ENCODE peak calls at places on chromosomes 13 and 19, in five cellular contexts. One of them, this sample, is unnamed.

GRCh38 chr13:75417006-75417384 is 65.0 kb downstream of the TBC1D4 start:
- DNase-seq in breast epithelium: no peak
- DNase-seq in Peyer's patch: no peak
- DNase-seq in tibial nerve: no peak
- DNase-seq in H54: peak
- DNase-seq in this sample: no peak

GRCh38 chr13:112208656-112209055 is 141.7 kb downstream of the SOX1 start:
- DNase-seq in Peyer's patch: no peak
- DNase-seq in tibial nerve: no peak
- DNase-seq in breast epithelium: no peak
- DNase-seq in H54: no peak
- DNase-seq in this sample: no peak

GRCh38 chr19:14072535-14073231 is at the start of gene MISP3:
- DNase-seq in breast epithelium: no peak
- DNase-seq in Peyer's patch: peak
- DNase-seq in H54: no peak
- DNase-seq in tibial nerve: no peak
- DNase-seq in this sample: peak

GRCh38 chr19:56955637-56956216 is 115.2 kb upstream of the PEG3 start:
- DNase-seq in breast epithelium: no peak
- DNase-seq in tibial nerve: no peak
- DNase-seq in H54: no peak
- DNase-seq in Peyer's patch: no peak
- DNase-seq in this sample: no peak

GRCh38 chr13:59480398-59480797 is 683.3 kb downstream of the DIAPH3 start:
- DNase-seq in H54: no peak
- DNase-seq in Peyer's patch: no peak
- DNase-seq in tibial nerve: no peak
- DNase-seq in breast epithelium: no peak
- DNase-seq in this sample: no peak

GRCh38 chr19:7874080-7874856 is at the start of gene PRR36:
- DNase-seq in breast epithelium: peak
- DNase-seq in H54: no peak
- DNase-seq in tibial nerve: no peak
- DNase-seq in Peyer's patch: no peak
- DNase-seq in this sample: no peak

GRCh38 chr13:112651750-112652511 is 37.9 kb upstream of the ATP11A start:
- DNase-seq in Peyer's patch: no peak
- DNase-seq in breast epithelium: peak
- DNase-seq in H54: no peak
- DNase-seq in tibial nerve: no peak
- DNase-seq in this sample: peak

GRCh38 chr19:19595171-19595701 is 23.3 kb downstream of the PBX4 start:
- DNase-seq in H54: no peak
- DNase-seq in Peyer's patch: peak
- DNase-seq in tibial nerve: peak
- DNase-seq in breast epithelium: no peak
- DNase-seq in this sample: no peak

GRCh38 chr13:28138012-28138755 is at the start of gene PAN3:
- DNase-seq in breast epithelium: peak
- DNase-seq in Peyer's patch: peak
- DNase-seq in tibial nerve: peak
- DNase-seq in H54: peak
- DNase-seq in this sample: peak

GRCh38 chr13:30908416-30908980 is 2.4 kb downstream of the MEDAG start:
- DNase-seq in breast epithelium: no peak
- DNase-seq in H54: no peak
- DNase-seq in Peyer's patch: no peak
- DNase-seq in tibial nerve: peak
- DNase-seq in this sample: no peak

GRCh38 chr13:30904043-30904442 is 2.0 kb upstream of the MEDAG start:
- DNase-seq in breast epithelium: no peak
- DNase-seq in H54: no peak
- DNase-seq in Peyer's patch: no peak
- DNase-seq in tibial nerve: no peak
- DNase-seq in this sample: no peak

GRCh38 chr13:30906411-30906990 is 430 bp downstream of the MEDAG start:
- DNase-seq in tibial nerve: no peak
- DNase-seq in H54: no peak
- DNase-seq in breast epithelium: no peak
- DNase-seq in Peyer's patch: no peak
- DNase-seq in this sample: no peak

GRCh38 chr13:30907167-30907761 is 1.2 kb downstream of the MEDAG start:
- DNase-seq in breast epithelium: no peak
- DNase-seq in Peyer's patch: no peak
- DNase-seq in H54: no peak
- DNase-seq in tibial nerve: no peak
- DNase-seq in this sample: no peak

DNA sequence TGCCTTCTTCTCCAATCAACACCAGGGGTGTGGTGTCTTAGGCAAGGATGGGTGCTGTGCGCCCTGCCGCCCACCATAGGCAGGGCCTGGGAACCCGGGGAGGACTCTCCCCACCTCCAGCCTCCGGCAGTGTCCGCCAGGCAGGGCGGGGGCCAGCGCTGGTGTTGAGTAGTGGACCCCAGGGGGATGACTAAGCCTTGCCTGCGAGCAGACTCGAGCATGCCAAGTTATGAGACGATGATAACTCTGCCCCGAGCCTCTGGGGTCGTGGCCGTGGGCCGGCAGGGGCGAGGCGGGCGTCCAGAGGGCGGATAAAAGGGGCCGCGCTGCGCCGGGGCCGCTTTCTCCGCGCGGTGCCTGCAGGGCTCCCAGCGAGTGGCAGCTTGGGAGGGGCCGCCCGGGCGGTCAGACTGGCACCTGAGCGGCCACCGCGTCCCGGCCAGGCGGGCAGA is at the start of gene MEDAG:
- DNase-seq in H54: no peak
- DNase-seq in breast epithelium: no peak
- DNase-seq in tibial nerve: peak
- DNase-seq in Peyer's patch: peak
- DNase-seq in this sample: no peak
- TF ChIP-seq POLR2A in H54: no peak
- TF ChIP-seq POLR2A in breast epithelium: no peak
- TF ChIP-seq POLR2A in tibial nerve: peak
- TF ChIP-seq POLR2A in Peyer's patch: no peak
- TF ChIP-seq POLR2A in this sample: no peak

GRCh38 chr19:18340990-18341868 is 831 bp downstream of the PGPEP1 start:
- DNase-seq in Peyer's patch: peak
- DNase-seq in H54: peak
- DNase-seq in tibial nerve: peak
- DNase-seq in breast epithelium: peak
- DNase-seq in this sample: peak
- TF ChIP-seq POLR2A in Peyer's patch: peak
- TF ChIP-seq POLR2A in H54: no peak
- TF ChIP-seq POLR2A in tibial nerve: peak
- TF ChIP-seq POLR2A in breast epithelium: no peak
- TF ChIP-seq POLR2A in this sample: no peak

GRCh38 chr19:824885-825284 is 2.8 kb upstream of the AZU1 start:
- DNase-seq in Peyer's patch: no peak
- DNase-seq in H54: no peak
- DNase-seq in breast epithelium: no peak
- DNase-seq in tibial nerve: no peak
- DNase-seq in this sample: no peak

GRCh38 chr19:829129-829758 is 1.6 kb downstream of the AZU1 start:
- DNase-seq in Peyer's patch: no peak
- DNase-seq in tibial nerve: no peak
- DNase-seq in H54: no peak
- DNase-seq in breast epithelium: no peak
- DNase-seq in this sample: no peak

GRCh38 chr19:827314-827709 is 325 bp upstream of the AZU1 start:
- DNase-seq in Peyer's patch: no peak
- DNase-seq in tibial nerve: no peak
- DNase-seq in breast epithelium: no peak
- DNase-seq in H54: no peak
- DNase-seq in this sample: no peak

GRCh38 chr19:825897-826640 is 1.6 kb upstream of the AZU1 start:
- DNase-seq in tibial nerve: no peak
- DNase-seq in Peyer's patch: no peak
- DNase-seq in breast epithelium: no peak
- DNase-seq in H54: no peak
- DNase-seq in this sample: no peak

GRCh38 chr19:827710-828321 is at the start of gene AZU1:
- DNase-seq in Peyer's patch: no peak
- DNase-seq in H54: no peak
- DNase-seq in tibial nerve: no peak
- DNase-seq in breast epithelium: no peak
- DNase-seq in this sample: no peak
- TF ChIP-seq POLR2A in Peyer's patch: no peak
- TF ChIP-seq POLR2A in H54: no peak
- TF ChIP-seq POLR2A in tibial nerve: no peak
- TF ChIP-seq POLR2A in breast epithelium: no peak
- TF ChIP-seq POLR2A in this sample: no peak

GRCh38 chr19:48628486-48629296 is 8.5 kb downstream of the DBP start:
- DNase-seq in Peyer's patch: no peak
- DNase-seq in breast epithelium: no peak
- DNase-seq in tibial nerve: no peak
- DNase-seq in H54: no peak
- DNase-seq in this sample: no peak
- TF ChIP-seq POLR2A in Peyer's patch: no peak
- TF ChIP-seq POLR2A in breast epithelium: no peak
- TF ChIP-seq POLR2A in tibial nerve: no peak
- TF ChIP-seq POLR2A in H54: no peak
- TF ChIP-seq POLR2A in this sample: no peak

DNA sequence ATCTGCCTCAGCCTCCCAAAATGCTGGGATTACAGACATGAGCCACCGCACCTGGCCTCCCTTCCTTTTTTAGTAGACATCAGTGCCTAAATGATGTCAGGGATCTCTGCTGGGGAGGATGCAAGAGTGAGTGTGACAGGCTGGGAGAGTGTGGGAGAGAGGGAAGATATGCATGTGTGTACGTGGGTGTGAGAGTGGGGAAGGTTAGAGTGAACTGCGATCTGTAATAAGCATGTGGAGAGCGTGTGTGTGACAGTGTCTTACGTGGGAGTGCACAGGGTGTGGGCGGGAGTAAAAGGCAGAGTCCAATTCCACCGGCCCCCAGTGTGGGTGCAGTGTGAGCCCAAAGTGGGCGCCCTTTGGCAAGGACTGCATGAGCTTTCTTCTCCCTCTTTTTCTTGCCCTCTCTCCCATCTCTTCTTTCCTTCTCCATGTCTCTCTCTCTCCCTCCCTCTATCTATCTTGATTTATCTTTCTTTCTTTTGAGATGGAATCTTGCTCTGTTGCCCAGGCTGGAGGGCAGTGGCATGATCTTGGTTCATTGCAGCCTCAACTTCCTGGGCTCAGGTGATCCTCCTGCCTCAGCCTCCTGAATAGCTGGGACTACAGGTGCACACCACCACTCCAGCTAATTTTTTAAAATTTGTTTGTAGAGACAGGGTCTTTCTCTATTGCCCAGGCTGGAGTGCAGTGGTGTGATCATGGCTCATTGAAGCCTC is 893 bp upstream of the NPHS1 start:
- DNase-seq in Peyer's patch: no peak
- DNase-seq in tibial nerve: no peak
- DNase-seq in H54: no peak
- DNase-seq in breast epithelium: no peak
- DNase-seq in this sample: no peak
- TF ChIP-seq POLR2A in Peyer's patch: no peak
- TF ChIP-seq POLR2A in tibial nerve: no peak
- TF ChIP-seq POLR2A in H54: no peak
- TF ChIP-seq POLR2A in breast epithelium: no peak
- TF ChIP-seq POLR2A in this sample: no peak

GRCh38 chr19:36014029-36014924 is at the start of gene ALKBH6:
- DNase-seq in tibial nerve: peak
- DNase-seq in Peyer's patch: peak
- DNase-seq in breast epithelium: peak
- DNase-seq in H54: peak
- DNase-seq in this sample: peak
- TF ChIP-seq POLR2A in tibial nerve: no peak
- TF ChIP-seq POLR2A in Peyer's patch: peak
- TF ChIP-seq POLR2A in breast epithelium: no peak
- TF ChIP-seq POLR2A in H54: peak
- TF ChIP-seq POLR2A in this sample: peak

GRCh38 chr19:17357724-17358123 is 19.4 kb downstream of the PLVAP start:
- DNase-seq in tibial nerve: no peak
- DNase-seq in H54: no peak
- DNase-seq in breast epithelium: no peak
- DNase-seq in Peyer's patch: no peak
- DNase-seq in this sample: no peak

GRCh38 chr19:17365361-17365760 is 11.8 kb downstream of the PLVAP start:
- DNase-seq in tibial nerve: no peak
- DNase-seq in Peyer's patch: no peak
- DNase-seq in H54: no peak
- DNase-seq in breast epithelium: no peak
- DNase-seq in this sample: no peak

GRCh38 chr19:17358395-17358794 is 18.7 kb downstream of the PLVAP start:
- DNase-seq in tibial nerve: no peak
- DNase-seq in Peyer's patch: no peak
- DNase-seq in breast epithelium: no peak
- DNase-seq in H54: peak
- DNase-seq in this sample: no peak

GRCh38 chr19:17357078-17357666 is 19.8 kb downstream of the GTPBP3 start:
- DNase-seq in Peyer's patch: no peak
- DNase-seq in tibial nerve: no peak
- DNase-seq in breast epithelium: no peak
- DNase-seq in H54: no peak
- DNase-seq in this sample: no peak

DNA sequence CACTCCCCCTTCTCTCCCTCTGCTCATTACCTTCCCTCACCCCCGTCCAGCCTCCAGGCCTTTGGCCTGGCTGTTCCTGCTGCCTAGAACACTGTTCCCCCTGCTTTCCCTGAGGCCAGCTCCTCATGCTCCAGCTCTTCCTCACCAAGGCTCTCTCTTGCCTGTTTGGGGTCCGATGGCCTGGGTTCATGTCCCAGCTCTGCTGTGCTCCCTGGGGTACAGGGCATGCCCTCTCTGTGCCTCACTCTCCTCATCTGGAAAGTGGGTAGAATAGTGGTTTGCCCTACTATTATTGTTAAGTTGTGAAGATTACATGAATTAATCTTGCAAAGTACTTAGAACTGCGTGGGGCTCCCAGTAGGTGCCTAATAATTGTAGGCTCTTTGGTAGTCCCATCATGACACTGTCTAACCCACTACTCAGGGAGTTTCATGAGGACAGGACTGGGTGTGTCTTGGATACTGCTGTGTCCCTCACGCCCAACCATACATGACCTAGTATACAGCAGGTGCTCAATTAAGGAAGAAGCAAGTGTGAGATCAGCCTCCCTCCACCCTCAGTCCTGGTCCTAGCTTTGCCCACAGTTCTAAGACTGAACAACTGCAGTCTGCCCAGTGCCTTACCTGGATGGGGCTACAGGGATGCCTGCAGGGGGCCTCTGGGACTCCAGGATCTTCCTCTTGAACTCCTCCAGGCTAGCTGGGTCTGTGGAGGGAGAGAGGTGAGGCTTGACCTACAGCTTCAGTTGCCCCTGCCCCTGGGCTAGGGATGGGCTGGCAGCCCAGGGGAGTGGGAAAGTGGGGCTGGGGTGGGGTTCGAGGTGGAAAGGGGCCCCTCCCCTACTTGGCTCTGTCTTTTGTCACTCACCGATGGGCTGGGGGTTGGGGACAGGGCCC is 17.0 kb downstream of the PLVAP start:
- DNase-seq in tibial nerve: no peak
- DNase-seq in breast epithelium: no peak
- DNase-seq in H54: no peak
- DNase-seq in Peyer's patch: no peak
- DNase-seq in this sample: no peak
- TF ChIP-seq POLR2A in tibial nerve: no peak
- TF ChIP-seq POLR2A in breast epithelium: no peak
- TF ChIP-seq POLR2A in H54: no peak
- TF ChIP-seq POLR2A in Peyer's patch: no peak
- TF ChIP-seq POLR2A in this sample: no peak

GRCh38 chr13:30870049-30870884 is 35.8 kb upstream of the MEDAG start:
- DNase-seq in tibial nerve: peak
- DNase-seq in Peyer's patch: peak
- DNase-seq in H54: no peak
- DNase-seq in breast epithelium: no peak
- DNase-seq in this sample: peak
- TF ChIP-seq POLR2A in tibial nerve: peak
- TF ChIP-seq POLR2A in Peyer's patch: no peak
- TF ChIP-seq POLR2A in H54: peak
- TF ChIP-seq POLR2A in breast epithelium: no peak
- TF ChIP-seq POLR2A in this sample: no peak